ENCODE peak calls at places on chromosomes 4 and X, in eight cellular contexts. D, N, Q, K, S, Y, L and W are unnamed samples.

GRCh38 chr4:7359302-7360063 is 75.2 kb downstream of the PSAPL1 start:
- DNase-seq in Q (no peak), Y (no peak), K (no peak), L (no peak), N (no peak), S (no peak), D (no peak), W (no peak)

GRCh38 chr4:187726485-187726884 is 269.1 kb upstream of the ZFP42 start:
- DNase-seq in Q (no peak), N (no peak), Y (no peak), K (no peak), S (no peak), L (no peak), D (no peak), W (no peak)

GRCh38 chrX:81316163-81316562 is 114.3 kb downstream of the SH3BGRL start:
- DNase-seq in K (no peak), Q (no peak), N (no peak), L (no peak), D (no peak), Y (no peak), S (no peak), W (no peak)

GRCh38 chr4:138242076-138242829 is at the start of gene SLC7A11:
- DNase-seq in D (peak; percentile 97), L (peak; percentile 90), S (peak; percentile 87), N (no peak), Y (peak; percentile 28), Q (peak; percentile 79), K (peak; percentile 93), W (peak; percentile 4)

GRCh38 chrX:103446665-103447302 is 70.4 kb downstream of the BEX3 start:
- DNase-seq in L (peak; percentile 49), K (no peak), Y (no peak), N (no peak), S (no peak), Q (no peak), D (no peak), W (no peak)

GRCh38 chr4:112036881-112037280 is 108.4 kb upstream of the FAM241A start:
- DNase-seq in Y (no peak), L (no peak), Q (no peak), N (no peak), D (no peak), K (no peak), S (no peak), W (no peak)

GRCh38 chr4:76315267-76315918 is 8.9 kb downstream of the STBD1 start:
- DNase-seq in Y (no peak), S (no peak), L (no peak), K (no peak), N (no peak), Q (no peak), D (no peak), W (no peak)

GRCh38 chrX:39819921-39820849 is 277.6 kb downstream of the BCOR start:
- DNase-seq in Y (no peak), D (no peak), K (no peak), S (no peak), Q (no peak), N (no peak), L (no peak), W (no peak)

GRCh38 chr4:166274136-166274761 is 401.2 kb downstream of the TLL1 start:
- DNase-seq in D (no peak), L (peak; percentile 39), Y (no peak), S (no peak), Q (no peak), K (no peak), N (no peak), W (no peak)

GRCh38 chr4:60948008-60948407 is 252.1 kb upstream of the ADGRL3 start:
- DNase-seq in Y (no peak), Q (no peak), S (no peak), N (no peak), L (no peak), D (no peak), K (peak; percentile 74), W (no peak)

GRCh38 chrX:151985531-151985930 is 11.1 kb upstream of the GABRE start:
- DNase-seq in Y (no peak), K (no peak), D (no peak), L (no peak), Q (no peak), N (no peak), S (no peak), W (no peak)

GRCh38 chrX:112819013-112819635 is 21.5 kb downstream of the AMOT start:
- DNase-seq in S (no peak), K (no peak), L (no peak), D (no peak), Y (no peak), Q (no peak), N (no peak), W (no peak)

GRCh38 chr4:28443786-28444412 is 1583.3 kb downstream of the STIM2 start:
- DNase-seq in K (peak; percentile 55), Q (no peak), S (peak; percentile 78), D (no peak), L (peak; percentile 37), Y (no peak), N (no peak), W (no peak)

GRCh38 chr4:40388248-40388647 is 53.1 kb downstream of the CHRNA9 start:
- DNase-seq in Y (no peak), N (no peak), Q (no peak), D (peak; percentile 10), S (no peak), K (no peak), L (no peak), W (no peak)

GRCh38 chrX:32045149-32045548 is 973.3 kb upstream of the FTHL17 start:
- DNase-seq in Y (no peak), L (no peak), D (no peak), Q (no peak), K (no peak), N (no peak), S (no peak), W (no peak)

GRCh38 chrX:45322820-45323219 is 122.1 kb upstream of the DIPK2B start:
- DNase-seq in K (peak; percentile 41), Q (no peak), Y (no peak), S (no peak), D (no peak), L (no peak), N (no peak), W (no peak)

GRCh38 chr4:16609170-16609758 is 289.2 kb downstream of the LDB2 start:
- DNase-seq in Y (no peak), D (no peak), N (no peak), S (no peak), L (no peak), K (no peak), Q (no peak), W (no peak)

GRCh38 chr4:159142254-159142653 is 39.4 kb downstream of the RAPGEF2 start:
- DNase-seq in Q (no peak), Y (no peak), S (peak; percentile 21), N (no peak), D (no peak), L (no peak), K (peak; percentile 1), W (no peak)

DNA sequence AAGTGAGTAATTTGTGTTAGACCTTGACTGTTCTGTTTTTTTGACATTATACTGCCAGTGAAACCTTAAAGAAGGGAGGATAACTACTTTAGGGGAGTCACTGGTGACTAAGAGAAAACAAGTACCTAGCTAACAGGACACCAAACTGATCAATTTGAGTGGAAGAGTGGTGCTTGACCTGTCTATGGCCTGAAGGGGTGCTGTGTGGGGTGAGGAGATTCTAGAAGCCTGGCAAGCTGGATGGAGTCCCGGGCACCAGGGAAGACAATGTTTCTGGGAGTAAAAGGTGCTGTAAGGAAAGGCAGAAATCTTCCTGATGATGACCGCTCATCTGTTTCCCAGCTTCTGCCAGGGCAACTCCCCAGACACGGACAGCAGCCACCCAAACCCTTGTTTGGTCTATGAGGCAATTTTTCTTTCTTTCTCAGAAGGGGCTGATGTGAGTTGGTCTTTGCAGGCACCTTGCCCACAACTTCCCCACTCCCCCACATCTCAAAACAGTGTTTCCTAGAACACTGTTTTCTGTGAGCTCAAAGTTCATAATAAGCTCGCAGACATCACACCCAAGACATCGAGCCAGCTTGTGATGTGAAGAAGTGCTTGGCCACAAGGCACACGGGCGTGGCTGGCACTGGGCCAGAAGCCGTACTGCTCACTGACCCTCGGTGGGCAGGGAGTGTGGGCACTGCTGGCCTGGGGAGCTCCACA is 4.6 kb downstream of the TXK start:
- DNase-seq in K (peak; percentile 3), S (peak; percentile 16), Y (no peak), D (no peak), Q (peak; percentile 41), N (no peak), L (no peak), W (no peak)
- TF ChIP-seq CTCF in K (peak; percentile 23), S (no peak), Y (no peak), D (peak; percentile 37), Q (no peak), N (no peak), L (no peak), W (no peak)

GRCh38 chrX:133297284-133297683 is 79.1 kb upstream of the TFDP3 start:
- DNase-seq in Q (no peak), N (no peak), S (no peak), Y (no peak), L (no peak), K (peak; percentile 86), D (no peak), W (no peak)
- H3K4me1 ChIP-seq in Q (no peaks in the 10 kb centered on the region), N (no peaks in the 10 kb centered on the region), S (no peaks in the 10 kb centered on the region), Y (no peaks in the 10 kb centered on the region), L (no peaks in the 10 kb centered on the region), K (peaks cover 22% of the 10 kb centered on the region), D (no peaks in the 10 kb centered on the region), W (peaks cover 7% of the 10 kb centered on the region)

DNA sequence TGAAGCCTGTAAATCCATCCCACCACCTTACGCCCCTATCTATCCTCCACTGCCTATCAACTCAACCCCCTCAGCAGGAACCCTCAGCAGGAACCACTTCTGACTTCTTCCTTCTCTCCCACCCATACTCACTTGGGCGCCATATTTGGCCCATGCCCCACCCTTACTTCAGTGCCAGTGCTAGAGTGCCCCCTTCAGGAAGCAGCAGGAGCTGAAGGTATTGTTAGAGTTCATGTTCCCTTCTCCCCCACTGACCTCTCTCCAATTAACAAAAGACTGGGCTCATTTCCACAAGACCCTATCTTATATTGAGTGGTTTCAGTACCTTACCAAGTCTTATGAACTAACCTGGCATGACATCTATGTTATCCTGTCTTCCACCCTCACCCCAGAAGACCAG is 363.1 kb upstream of the SLIT2 start:
- DNase-seq in Y (no peak), D (peak; percentile 11), Q (no peak), K (no peak), S (no peak), L (no peak), N (no peak), W (no peak)
- TF ChIP-seq CTCF in Y (no peak), D (peak; percentile 62), Q (no peak), K (peak; percentile 32), S (no peak), L (no peak), N (no peak), W (no peak)

DNA sequence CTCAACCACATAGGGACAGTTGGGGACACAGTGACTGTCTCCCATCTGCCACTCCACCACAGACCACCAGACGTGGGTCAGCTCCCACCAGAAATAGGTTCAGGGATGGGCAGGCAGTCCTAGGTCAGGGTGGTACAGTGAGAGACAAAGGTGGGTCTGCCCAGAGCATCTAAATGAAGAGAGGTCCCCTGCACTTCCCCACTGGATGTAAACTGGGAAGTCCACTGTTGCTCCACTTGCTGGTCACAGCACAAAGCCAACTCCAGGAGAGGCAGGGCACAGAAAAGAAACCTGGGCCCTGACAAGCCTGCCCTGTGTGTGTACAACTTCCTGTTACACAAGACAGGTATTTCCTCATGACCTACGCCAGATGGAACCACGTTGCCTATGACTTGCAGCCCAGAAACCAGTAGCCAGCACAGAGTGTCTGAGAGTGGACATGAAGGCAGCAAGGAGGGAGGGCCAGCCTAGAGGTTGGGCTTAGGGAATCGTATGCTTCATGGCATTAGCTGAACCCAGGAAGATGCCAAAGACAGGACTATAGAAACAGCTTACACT is 161.8 kb downstream of the SH3KBP1 start:
- DNase-seq in D (no peak), S (no peak), L (no peak), N (no peak), Y (no peak), K (no peak), Q (peak; percentile 16), W (no peak)
- H3K4me1 ChIP-seq in D (peaks cover 5% of the 10 kb centered on the region), S (no peaks in the 10 kb centered on the region), L (no peaks in the 10 kb centered on the region), N (peaks cover 3% of the 10 kb centered on the region), Y (no peaks in the 10 kb centered on the region), K (no peaks in the 10 kb centered on the region), Q (no peaks in the 10 kb centered on the region), W (no peaks in the 10 kb centered on the region)